ENCODE peak calls at places on chromosomes 16 and 17, in seven cellular contexts. C is GM23248, W is IMR-90, Y is PC-3, H is neuronal stem cell, S is adipocyte, B is GM12878. F is an unnamed sample.

GRCh38 chr17:4147751-4148310 is 4.8 kb downstream of the CYB5D2 start:
- DNase-seq in C (peak), W (peak), Y (no peak), H (no peak), S (no peak), B (no peak), F (no peak)

GRCh38 chr16:56609463-56609921 is 1.1 kb downstream of the MT2A start:
- DNase-seq in C (peak), W (peak), Y (peak), H (no peak), S (peak), B (peak), F (peak)

GRCh38 chr17:9298135-9298534 is 276.8 kb downstream of the NTN1 start:
- DNase-seq in C (no peak), W (no peak), Y (no peak), H (no peak), S (no peak), B (no peak), F (no peak)

GRCh38 chr16:27515874-27516353 is 33.8 kb downstream of the GTF3C1 start:
- DNase-seq in C (peak), W (no peak), Y (peak), H (peak), S (peak), B (no peak), F (no peak)

GRCh38 chr17:2397247-2398171 is 3.4 kb downstream of the MNT start:
- DNase-seq in C (no peak), W (no peak), Y (no peak), H (no peak), S (no peak), B (no peak), F (peak)

GRCh38 chr17:27553019-27553511 is 77.9 kb upstream of the LGALS9 start:
- DNase-seq in C (no peak), W (no peak), Y (peak), H (no peak), S (no peak), B (no peak), F (no peak)

GRCh38 chr16:18969050-18969854 is 14.5 kb upstream of the TMC7 start:
- DNase-seq in C (peak), W (peak), Y (peak), H (peak), S (peak), B (peak), F (peak)

GRCh38 chr16:79592150-79592549 is 8.4 kb downstream of the MAF start:
- DNase-seq in C (no peak), W (no peak), Y (no peak), H (no peak), S (no peak), B (no peak), F (no peak)

GRCh38 chr16:77437859-77438258 is 3.0 kb upstream of the ADAMTS18 start:
- DNase-seq in C (peak), W (no peak), Y (no peak), H (no peak), S (no peak), B (no peak), F (no peak)

GRCh38 chr17:82838386-82839063 is 1.3 kb downstream of the ZNF750 start:
- DNase-seq in C (peak), W (peak), Y (peak), H (no peak), S (peak), B (no peak), F (no peak)

GRCh38 chr17:17990282-17990681 is 17.6 kb downstream of the DRC3 start:
- DNase-seq in C (peak), W (no peak), Y (peak), H (no peak), S (no peak), B (no peak), F (no peak)

GRCh38 chr16:19655242-19655777 is 62.7 kb downstream of the KNOP1 start:
- DNase-seq in C (no peak), W (no peak), Y (no peak), H (no peak), S (no peak), B (no peak), F (no peak)

GRCh38 chr17:17305282-17305801 is 2.2 kb downstream of the NT5M start:
- DNase-seq in C (no peak), W (no peak), Y (no peak), H (no peak), S (no peak), B (peak), F (no peak)

GRCh38 chr16:49505556-49505955 is 132.0 kb downstream of the C16orf78 start:
- DNase-seq in C (no peak), W (no peak), Y (no peak), H (no peak), S (no peak), B (no peak), F (no peak)

GRCh38 chr17:7438050-7438614 is 1.2 kb upstream of the FGF11 start:
- DNase-seq in C (peak), W (no peak), Y (no peak), H (peak), S (peak), B (no peak), F (peak)

GRCh38 chr16:30457256-30457655 is 11.6 kb upstream of the SEPHS2 start:
- DNase-seq in C (no peak), W (no peak), Y (no peak), H (no peak), S (no peak), B (no peak), F (no peak)

GRCh38 chr16:49482690-49483089 is 109.1 kb downstream of the C16orf78 start:
- DNase-seq in C (no peak), W (no peak), Y (no peak), H (no peak), S (no peak), B (no peak), F (no peak)

DNA sequence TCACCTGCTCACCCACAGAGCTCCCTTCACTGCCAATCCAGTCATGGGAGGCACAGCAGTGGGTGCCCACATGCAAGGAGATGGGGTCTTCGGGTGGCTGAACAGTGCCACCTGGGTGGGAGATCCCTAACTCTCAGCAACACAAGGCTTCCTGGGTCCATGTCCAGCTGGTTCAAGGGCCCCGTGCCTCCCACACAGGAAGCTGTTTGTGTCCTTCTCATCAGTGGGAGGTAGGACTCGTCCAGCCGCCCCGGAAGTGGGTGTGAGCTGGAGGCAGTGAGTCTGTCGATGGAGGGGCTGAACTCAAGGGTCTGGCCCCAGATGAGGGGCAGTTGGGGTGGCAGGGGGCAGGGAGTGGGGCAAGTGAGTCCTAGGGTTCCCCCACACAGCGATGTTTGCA is 1.6 kb downstream of the FBXL16 start:
- DNase-seq in C (no peak), W (no peak), Y (no peak), H (no peak), S (no peak), B (no peak), F (no peak)
- H3K4me3 ChIP-seq in C (no peak), W (no peak), Y (no peak), H (peak), S (no peak), B (no peak), F (no peak)

DNA sequence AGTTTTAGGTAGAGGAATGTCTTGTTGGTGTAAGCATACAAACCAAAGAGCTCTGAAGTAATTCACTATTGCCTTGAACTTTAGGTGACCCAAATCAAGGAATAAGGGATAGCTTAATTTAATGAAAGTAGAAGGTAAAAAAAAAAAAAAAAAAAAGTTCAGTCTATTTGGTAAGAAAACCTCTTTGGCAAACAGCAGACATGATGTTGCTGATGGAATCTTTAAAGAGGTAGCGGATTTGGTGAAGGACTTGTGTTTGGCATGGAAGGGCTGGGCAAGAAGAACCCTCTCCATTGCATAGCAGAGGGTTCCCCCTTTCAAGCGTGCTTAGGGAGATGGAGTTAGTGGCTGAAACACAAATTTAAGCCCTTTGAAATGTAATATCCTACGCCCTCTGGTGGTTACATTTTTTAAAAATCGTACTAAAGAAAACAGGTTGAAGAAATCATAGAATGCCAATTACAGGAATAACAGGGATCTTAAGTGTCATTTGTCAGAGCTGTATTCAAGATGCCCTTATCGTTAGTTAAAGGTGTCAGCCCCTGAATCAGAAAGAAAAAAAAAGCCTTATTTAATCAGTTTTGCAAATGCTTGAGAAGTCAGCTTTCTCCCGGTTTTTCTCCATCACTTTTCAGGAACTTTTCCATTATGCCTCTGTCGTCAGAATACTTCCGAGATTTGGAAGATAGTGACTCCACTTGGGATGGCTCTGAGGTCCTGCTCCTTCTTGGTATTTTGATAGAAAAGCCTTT is 383.1 kb downstream of the KCNJ2 start:
- DNase-seq in C (peak), W (peak), Y (peak), H (peak), S (peak), B (peak), F (no peak)
- H3K9ac ChIP-seq in C (no peak), W (no peak), Y (no peak), H (no peak), S (no peak), B (no peak), F (no peak)

GRCh38 chr17:48548687-48549621 is 4.0 kb upstream of the HOXB2 start:
- DNase-seq in C (no peak), W (peak), Y (no peak), H (no peak), S (no peak), B (no peak), F (no peak)
- H3K4me3 ChIP-seq in C (peak), W (no peak), Y (no peak), H (no peak), S (peak), B (no peak), F (no peak)

DNA sequence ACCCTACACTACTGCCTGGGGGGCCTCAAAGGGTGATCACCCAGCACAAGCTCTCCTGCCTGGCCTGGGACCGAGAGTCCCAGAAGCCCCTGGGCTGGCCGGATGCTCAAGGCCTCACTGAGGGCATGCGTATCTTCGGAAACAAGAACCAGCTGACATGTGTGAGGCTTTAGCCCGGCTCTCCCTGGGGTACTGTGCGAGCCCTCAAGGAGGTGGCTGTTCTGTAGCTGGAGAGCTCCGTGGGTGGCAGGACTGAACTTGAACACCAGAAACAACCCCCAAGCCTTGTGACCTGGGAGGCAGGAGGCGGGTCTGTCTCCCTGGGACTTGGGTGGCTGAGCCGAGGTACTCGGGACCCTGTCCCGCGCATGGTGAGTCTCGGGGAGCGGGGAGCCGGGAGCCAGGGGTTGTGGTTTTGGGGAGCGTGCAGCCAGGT is 7.0 kb downstream of the DPEP1 start:
- DNase-seq in C (no peak), W (no peak), Y (no peak), H (no peak), S (no peak), B (no peak), F (peak)
- H3K9ac ChIP-seq in C (no peak), W (no peak), Y (no peak), H (no peak), S (no peak), B (no peak), F (no peak)

GRCh38 chr17:29138991-29139682 is 41.1 kb downstream of the MYO18A start:
- DNase-seq in C (peak), W (no peak), Y (no peak), H (no peak), S (no peak), B (no peak), F (no peak)

GRCh38 chr17:29143894-29144293 is 36.3 kb downstream of the MYO18A start:
- DNase-seq in C (peak), W (peak), Y (peak), H (no peak), S (peak), B (no peak), F (no peak)

GRCh38 chr17:29140631-29141483 is 39.3 kb downstream of the MYO18A start:
- DNase-seq in C (no peak), W (peak), Y (no peak), H (no peak), S (no peak), B (no peak), F (peak)

GRCh38 chr17:29140051-29140582 is 40.1 kb downstream of the MYO18A start:
- DNase-seq in C (peak), W (peak), Y (peak), H (peak), S (peak), B (no peak), F (peak)

DNA sequence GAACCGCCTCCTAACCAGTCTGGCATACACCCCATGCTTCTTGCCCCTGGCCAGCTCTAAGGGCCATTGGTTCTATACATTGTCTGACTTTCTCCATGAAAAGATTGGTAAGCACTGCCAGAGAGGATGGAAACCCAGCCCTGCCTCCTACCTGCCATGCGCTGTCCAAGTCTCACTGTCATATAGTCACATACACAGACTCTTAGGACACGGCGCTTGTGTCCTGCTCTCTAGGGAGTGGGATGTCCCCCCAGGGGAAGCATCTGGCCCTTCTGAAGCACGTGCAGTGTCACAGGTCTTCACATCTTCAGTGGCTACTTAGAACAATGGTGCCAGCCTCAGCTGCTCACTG is 38.7 kb downstream of the MYO18A start:
- DNase-seq in C (no peak), W (no peak), Y (no peak), H (no peak), S (no peak), B (no peak), F (peak)
- H3K4me3 ChIP-seq in C (no peak), W (no peak), Y (no peak), H (no peak), S (no peak), B (peak), F (no peak)

DNA sequence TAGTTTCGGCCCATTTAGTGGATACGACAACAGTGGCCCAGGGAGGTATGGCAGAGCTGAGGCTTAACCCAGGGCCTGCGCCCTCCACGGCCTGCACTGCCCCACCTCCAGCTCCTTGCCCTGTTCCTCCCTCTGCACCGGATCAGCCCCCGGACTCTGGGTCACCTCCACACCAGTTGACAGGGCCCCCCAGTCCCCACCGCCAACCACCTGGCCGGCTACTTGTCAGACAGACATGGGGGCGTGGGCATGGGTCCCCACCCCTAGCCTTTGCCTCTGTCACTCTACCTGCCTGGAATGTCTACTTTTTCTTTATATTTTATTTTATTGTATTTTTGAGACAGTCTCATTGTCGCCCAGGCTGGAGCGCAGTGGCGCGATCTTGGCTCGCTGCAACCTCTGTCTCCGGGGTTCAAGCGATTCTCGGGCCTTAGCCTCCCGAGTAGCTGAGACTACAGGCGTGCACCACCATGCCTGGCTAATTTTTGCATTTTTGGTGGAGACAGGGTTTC is 3.0 kb upstream of the ACTG1 start:
- DNase-seq in C (no peak), W (no peak), Y (no peak), H (no peak), S (no peak), B (no peak), F (peak)
- H3K9ac ChIP-seq in C (peak), W (peak), Y (peak), H (no peak), S (peak), B (peak), F (peak)

DNA sequence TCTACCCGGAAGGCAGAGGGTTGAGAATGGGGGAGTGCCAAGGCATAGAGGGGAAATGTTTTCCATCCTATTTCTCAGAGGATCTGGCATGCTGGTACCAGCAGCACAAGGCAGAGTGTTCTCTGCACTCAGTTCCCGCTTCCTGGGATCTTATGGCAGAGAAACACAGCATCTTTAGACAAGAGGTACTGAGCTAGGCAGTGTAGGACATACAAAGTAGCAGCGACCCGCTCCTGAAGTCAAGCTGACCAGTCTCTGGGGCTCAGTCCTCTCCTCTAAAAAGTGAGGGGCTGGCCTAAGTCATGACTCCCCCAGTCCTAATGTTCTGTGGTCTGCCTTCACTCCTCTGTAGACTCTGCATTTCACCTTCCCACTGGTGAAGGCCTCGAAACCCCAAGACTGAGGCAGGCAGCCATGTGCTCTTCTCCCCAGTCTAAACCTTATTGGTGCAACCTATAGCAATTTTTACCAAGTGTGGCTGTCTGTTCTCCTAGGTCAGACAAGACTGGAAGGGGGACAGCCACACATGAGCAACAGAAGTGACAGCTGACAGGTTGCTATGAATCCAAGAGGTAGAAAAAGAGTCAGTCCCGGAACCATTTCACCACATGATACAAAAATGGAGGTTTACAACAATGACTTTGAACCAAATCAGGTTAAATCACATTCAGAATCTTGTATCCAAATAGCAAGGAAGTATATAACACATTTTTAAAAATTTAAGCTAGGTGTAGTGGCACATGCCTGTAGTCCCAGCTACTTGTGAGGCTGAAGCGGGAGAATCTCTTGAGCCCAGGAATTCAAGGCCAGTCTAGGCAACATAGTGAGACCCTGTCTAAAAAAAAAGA is 11.4 kb upstream of the TSPOAP1 start:
- DNase-seq in C (no peak), W (no peak), Y (no peak), H (no peak), S (no peak), B (no peak), F (no peak)
- H3K4me3 ChIP-seq in C (peak), W (peak), Y (no peak), H (no peak), S (no peak), B (peak), F (no peak)